ENCODE peak calls at places on chromosome 4, in seven cellular contexts. B is thyroid gland, H is sigmoid colon, A is GM23338, L is prostate gland, Q is K562, Z is cardiac muscle cell. T is an unnamed sample. For H3K4me1, the result is how much of the 10 kb centered on the place peaks cover.

GRCh38 chr4:5757536-5757935 is 46.5 kb downstream of the EVC start:
- DNase-seq in Q (no peak), Z (no peak), L (no peak), A (no peak), H (peak), B (no peak), T (no peak)

GRCh38 chr4:142940614-142941013 is 94.5 kb upstream of the INPP4B start:
- DNase-seq in L (no peak), A (no peak), Z (no peak), H (no peak), Q (no peak), B (peak), T (no peak)

GRCh38 chr4:77593993-77594392 is 11.6 kb upstream of the CXCL13 start:
- DNase-seq in B (peak), H (no peak), L (no peak), A (no peak), Z (no peak), Q (no peak), T (no peak)

GRCh38 chr4:83223781-83224180 is 60.8 kb downstream of the COQ2 start:
- DNase-seq in A (no peak), L (no peak), Q (no peak), H (no peak), B (no peak), Z (no peak), T (no peak)

GRCh38 chr4:182483685-182484084 is 240.5 kb downstream of the TENM3 start:
- DNase-seq in Q (no peak), L (no peak), B (no peak), Z (no peak), H (no peak), A (peak), T (no peak)

GRCh38 chr4:151799417-151800030 is 38.7 kb upstream of the GATB start:
- DNase-seq in A (no peak), Q (no peak), L (no peak), B (no peak), H (no peak), Z (no peak), T (no peak)

GRCh38 chr4:6826781-6827508 is 44.4 kb downstream of the KIAA0232 start:
- DNase-seq in L (no peak), A (no peak), Q (peak), H (no peak), B (no peak), Z (no peak), T (no peak)

GRCh38 chr4:181365671-181366070 is 877.5 kb upstream of the TENM3 start:
- DNase-seq in Q (no peak), B (no peak), A (no peak), L (no peak), Z (no peak), H (no peak), T (no peak)

GRCh38 chr4:110512901-110513300 is 36.9 kb downstream of the ENPEP start:
- DNase-seq in Q (no peak), B (no peak), A (no peak), L (no peak), Z (no peak), H (no peak), T (no peak)

GRCh38 chr4:37803348-37803973 is 23.0 kb upstream of the PGM2 start:
- DNase-seq in Z (peak), Q (peak), A (peak), L (no peak), B (no peak), H (no peak), T (no peak)

GRCh38 chr4:24059839-24060238 is 170.0 kb upstream of the PPARGC1A start:
- DNase-seq in H (no peak), Q (no peak), A (no peak), L (no peak), B (peak), Z (no peak), T (no peak)

GRCh38 chr4:56007154-56007553 is 58.4 kb downstream of the CEP135 start:
- DNase-seq in Z (no peak), L (no peak), B (no peak), Q (no peak), A (peak), H (no peak), T (no peak)

GRCh38 chr4:87659247-87659931 is 9.3 kb downstream of the DMP1 start:
- DNase-seq in H (no peak), Z (no peak), Q (no peak), L (peak), B (no peak), A (no peak), T (no peak)

GRCh38 chr4:132333723-132334045 is 815.4 kb upstream of the PCDH10 start:
- DNase-seq in A (no peak), Z (no peak), L (no peak), H (no peak), Q (no peak), B (no peak), T (no peak)

GRCh38 chr4:113982181-113982580 is 2.7 kb upstream of the ARSJ start:
- DNase-seq in L (no peak), A (no peak), Q (no peak), B (no peak), Z (no peak), H (no peak), T (no peak)

GRCh38 chr4:172124656-172125308 is 311.6 kb downstream of the GALNTL6 start:
- DNase-seq in B (no peak), Q (no peak), A (no peak), Z (no peak), H (no peak), L (no peak), T (no peak)

GRCh38 chr4:42347076-42347475 is 50.2 kb upstream of the SHISA3 start:
- DNase-seq in Q (no peak), L (no peak), B (no peak), A (no peak), H (no peak), Z (no peak), T (no peak)

GRCh38 chr4:108635070-108635655 is 14.8 kb downstream of the RPL34 start:
- DNase-seq in Q (no peak), A (peak), Z (no peak), H (no peak), B (no peak), L (no peak), T (no peak)

GRCh38 chr4:108636246-108636645 is 14.2 kb upstream of the OSTC start:
- DNase-seq in H (no peak), Z (no peak), Q (no peak), B (no peak), L (no peak), A (no peak), T (no peak)

DNA sequence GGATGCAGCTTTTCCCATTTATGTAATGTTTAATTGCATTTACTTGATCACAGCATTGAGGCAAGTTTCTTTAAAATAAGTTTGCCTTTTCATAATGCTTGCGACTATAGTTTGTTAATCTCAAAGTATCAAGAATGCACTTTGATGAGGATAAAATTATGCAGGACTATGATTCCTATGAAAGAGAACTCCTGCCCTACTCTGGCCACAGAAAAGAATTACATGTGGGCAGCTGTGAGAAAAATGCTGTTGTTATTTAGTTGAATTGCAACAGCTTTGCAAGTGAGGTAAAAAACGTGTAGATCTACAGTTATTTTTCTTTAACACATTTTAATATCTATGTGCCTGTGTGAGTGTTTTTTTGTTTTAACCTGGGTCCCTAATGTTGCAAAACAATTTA is 12.5 kb upstream of the OSTC start:
- DNase-seq in L (no peak), Q (no peak), Z (no peak), B (no peak), A (no peak), H (no peak), T (no peak)
- TF ChIP-seq CTCF in L (no peak), Q (peak), Z (peak), B (no peak), A (no peak), H (no peak), T (no peak)

GRCh38 chr4:74873545-74874295 is 59.2 kb upstream of the PARM1 start:
- DNase-seq in Z (no peak), L (no peak), B (peak), A (no peak), Q (no peak), H (no peak), T (no peak)
- H3K4me1 ChIP-seq in Z (under half), L (under half), B (under half), A (under half), Q (under half), H (under half), T (under half)

GRCh38 chr4:722851-723360 is 17.3 kb downstream of the PCGF3 start:
- DNase-seq in Z (no peak), A (no peak), L (no peak), H (no peak), Q (no peak), B (no peak), T (no peak)

GRCh38 chr4:722181-722725 is 16.6 kb downstream of the PCGF3 start:
- DNase-seq in H (no peak), B (no peak), L (no peak), Q (no peak), A (no peak), Z (no peak), T (no peak)

GRCh38 chr4:720111-720860 is 14.7 kb downstream of the PCGF3 start:
- DNase-seq in B (no peak), L (no peak), A (no peak), Z (no peak), Q (no peak), H (no peak), T (no peak)

GRCh38 chr4:723706-724105 is 18.1 kb downstream of the PCGF3 start:
- DNase-seq in Q (no peak), Z (peak), L (no peak), A (no peak), H (no peak), B (no peak), T (no peak)

GRCh38 chr4:721261-722171 is 15.9 kb downstream of the PCGF3 start:
- DNase-seq in B (no peak), Q (no peak), H (no peak), Z (no peak), A (no peak), L (no peak), T (peak)
- H3K27ac ChIP-seq in B (no peak), Q (no peak), H (no peak), Z (peak), A (no peak), L (no peak), T (peak)

GRCh38 chr4:175561691-175562090 is 250.4 kb downstream of the GPM6A start:
- DNase-seq in Z (no peak), Q (no peak), B (no peak), A (no peak), H (no peak), L (no peak), T (no peak)

GRCh38 chr4:175562537-175562936 is 249.5 kb downstream of the GPM6A start:
- DNase-seq in B (no peak), Q (no peak), Z (no peak), L (no peak), H (no peak), A (no peak), T (no peak)

GRCh38 chr4:175562111-175562510 is 250.0 kb downstream of the GPM6A start:
- DNase-seq in B (no peak), H (no peak), Z (no peak), L (no peak), Q (no peak), A (no peak), T (no peak)

GRCh38 chr4:175560628-175561027 is 251.4 kb downstream of the GPM6A start:
- DNase-seq in A (peak), Q (no peak), H (no peak), Z (no peak), B (no peak), L (no peak), T (no peak)
- TF ChIP-seq CTCF in A (peak), Q (no peak), H (peak), Z (no peak), B (no peak), L (no peak), T (no peak)

T was measured in keratinocyte.